ENCODE peak calls at places on chromosomes 1 and 21, in nine cellular contexts. One of them, this sample, is unnamed.

GRCh38 chr1:103266036-103266435 is 157.7 kb upstream of the COL11A1 start:
- DNase-seq in T follicular helper cell: no peak
- DNase-seq in BJ: peak
- DNase-seq in activated T-cell treated with anti-CD3 and anti-CD28 coated beads for 1 hour: no peak
- DNase-seq in NCI-H345: no peak
- DNase-seq in NCI-H1694: no peak
- DNase-seq in hippocampal formation: no peak
- DNase-seq in sciatic nerve: no peak
- DNase-seq in NCI-H510A treated with DMSO at 0.1 percent for 48 hours: no peak
- DNase-seq in this sample: no peak

GRCh38 chr21:42193131-42193671 is 25.7 kb upstream of the ABCG1 start:
- DNase-seq in T follicular helper cell: no peak
- DNase-seq in NCI-H345: no peak
- DNase-seq in BJ: no peak
- DNase-seq in activated T-cell treated with anti-CD3 and anti-CD28 coated beads for 1 hour: peak
- DNase-seq in sciatic nerve: no peak
- DNase-seq in hippocampal formation: no peak
- DNase-seq in NCI-H1694: no peak
- DNase-seq in NCI-H510A treated with DMSO at 0.1 percent for 48 hours: no peak
- DNase-seq in this sample: no peak

GRCh38 chr1:27504588-27505419 is 14.8 kb upstream of the WASF2 start:
- DNase-seq in hippocampal formation: peak
- DNase-seq in BJ: no peak
- DNase-seq in sciatic nerve: peak
- DNase-seq in T follicular helper cell: no peak
- DNase-seq in NCI-H345: no peak
- DNase-seq in activated T-cell treated with anti-CD3 and anti-CD28 coated beads for 1 hour: no peak
- DNase-seq in NCI-H1694: no peak
- DNase-seq in NCI-H510A treated with DMSO at 0.1 percent for 48 hours: no peak
- DNase-seq in this sample: no peak

GRCh38 chr1:186950547-186950946 is 121.8 kb downstream of the PLA2G4A start:
- DNase-seq in hippocampal formation: no peak
- DNase-seq in sciatic nerve: no peak
- DNase-seq in T follicular helper cell: no peak
- DNase-seq in NCI-H510A treated with DMSO at 0.1 percent for 48 hours: no peak
- DNase-seq in BJ: no peak
- DNase-seq in NCI-H345: no peak
- DNase-seq in NCI-H1694: no peak
- DNase-seq in activated T-cell treated with anti-CD3 and anti-CD28 coated beads for 1 hour: no peak
- DNase-seq in this sample: no peak

GRCh38 chr21:27047331-27048314 is 80.7 kb upstream of the ADAMTS5 start:
- DNase-seq in NCI-H345: no peak
- DNase-seq in NCI-H1694: no peak
- DNase-seq in NCI-H510A treated with DMSO at 0.1 percent for 48 hours: no peak
- DNase-seq in activated T-cell treated with anti-CD3 and anti-CD28 coated beads for 1 hour: no peak
- DNase-seq in BJ: no peak
- DNase-seq in sciatic nerve: no peak
- DNase-seq in T follicular helper cell: no peak
- DNase-seq in hippocampal formation: no peak
- DNase-seq in this sample: peak

GRCh38 chr1:56578963-56579875 is at the start of gene PLPP3:
- DNase-seq in NCI-H510A treated with DMSO at 0.1 percent for 48 hours: peak
- DNase-seq in hippocampal formation: peak
- DNase-seq in T follicular helper cell: no peak
- DNase-seq in NCI-H1694: peak
- DNase-seq in BJ: peak
- DNase-seq in NCI-H345: peak
- DNase-seq in activated T-cell treated with anti-CD3 and anti-CD28 coated beads for 1 hour: no peak
- DNase-seq in sciatic nerve: peak
- DNase-seq in this sample: peak

GRCh38 chr1:201140235-201140940 is 13.4 kb upstream of the ASCL5 start:
- DNase-seq in NCI-H345: peak
- DNase-seq in NCI-H510A treated with DMSO at 0.1 percent for 48 hours: no peak
- DNase-seq in BJ: no peak
- DNase-seq in hippocampal formation: no peak
- DNase-seq in NCI-H1694: no peak
- DNase-seq in activated T-cell treated with anti-CD3 and anti-CD28 coated beads for 1 hour: no peak
- DNase-seq in T follicular helper cell: no peak
- DNase-seq in sciatic nerve: peak
- DNase-seq in this sample: no peak

GRCh38 chr1:87052400-87052799 is 138.0 kb downstream of the HS2ST1 start:
- DNase-seq in BJ: no peak
- DNase-seq in activated T-cell treated with anti-CD3 and anti-CD28 coated beads for 1 hour: no peak
- DNase-seq in sciatic nerve: no peak
- DNase-seq in hippocampal formation: no peak
- DNase-seq in NCI-H510A treated with DMSO at 0.1 percent for 48 hours: no peak
- DNase-seq in T follicular helper cell: no peak
- DNase-seq in NCI-H1694: no peak
- DNase-seq in NCI-H345: no peak
- DNase-seq in this sample: no peak